ENCODE peak calls at places on chromosome 15, in ten cellular contexts. Y is GDM1; Z is activated T-helper 1 cell treated with anti-CD3 and anti-CD28 coated beads, Interleukin-12 subunit alpha, Interleukin-12 subunit beta, Interleukin-2, Interleukin-4 antibody, amounts not matched to agents 30 ng/mL and 10 ng/mL and 1 ng/mL, durations not matched to agents 14 hours and 24 hours and 36 hours; D is GM23338; X is suprapubic skin; P is RCC 7860; R is GM04503; A is skeletal muscle cell; J is heart right ventricle; W is adipocyte. C is an unnamed sample.

GRCh38 chr15:42154576-42155355 is 1.7 kb downstream of the PLA2G4F start:
- DNase-seq in Y (no peak), Z (no peak), D (no peak), X (no peak), P (peak; percentile 49), R (no peak), A (no peak), J (no peak), W (no peak), C (no peak)

GRCh38 chr15:70283511-70283910 is 185.8 kb upstream of the TLE3 start:
- DNase-seq in Y (no peak), Z (no peak), D (no peak), X (no peak), P (no peak), R (no peak), A (no peak), J (no peak), W (no peak), C (no peak)

GRCh38 chr15:52171386-52171785 is 19.8 kb downstream of the GNB5 start:
- DNase-seq in Y (no peak), Z (no peak), D (peak; percentile 45), X (no peak), P (no peak), R (no peak), A (no peak), J (no peak), W (peak; percentile 12), C (no peak)

GRCh38 chr15:78034495-78035191 is 42.9 kb downstream of the TBC1D2B start:
- DNase-seq in Y (peak; percentile 49), Z (peak; percentile 79), D (no peak), X (no peak), P (no peak), R (no peak), A (no peak), J (no peak), W (no peak), C (no peak)

GRCh38 chr15:52254331-52254730 is 41.3 kb downstream of the MYO5C start:
- DNase-seq in Y (no peak), Z (no peak), D (peak; percentile 24), X (no peak), P (no peak), R (no peak), A (no peak), J (no peak), W (no peak), C (no peak)

GRCh38 chr15:33377239-33377638 is 66.5 kb downstream of the RYR3 start:
- DNase-seq in Y (no peak), Z (no peak), D (no peak), X (no peak), P (no peak), R (no peak), A (no peak), J (no peak), W (no peak), C (no peak)

GRCh38 chr15:98668566-98669308 is 20.4 kb downstream of the IGF1R start:
- DNase-seq in Y (no peak), Z (peak; percentile 44), D (no peak), X (no peak), P (no peak), R (no peak), A (no peak), J (no peak), W (peak; percentile 60), C (no peak)

GRCh38 chr15:68283401-68283800 is 5.9 kb downstream of the FEM1B start:
- DNase-seq in Y (no peak), Z (no peak), D (no peak), X (no peak), P (no peak), R (no peak), A (no peak), J (no peak), W (no peak), C (no peak)

GRCh38 chr15:79779739-79780138 is 117.1 kb downstream of the MTHFS start:
- DNase-seq in Y (no peak), Z (peak; percentile 20), D (no peak), X (no peak), P (no peak), R (no peak), A (no peak), J (no peak), W (no peak), C (no peak)

GRCh38 chr15:78050851-78051250 is 26.7 kb downstream of the TBC1D2B start:
- DNase-seq in Y (no peak), Z (no peak), D (no peak), X (no peak), P (no peak), R (no peak), A (no peak), J (no peak), W (no peak), C (no peak)

GRCh38 chr15:44999105-44999504 is 23.9 kb upstream of the SORD start:
- DNase-seq in Y (no peak), Z (no peak), D (no peak), X (no peak), P (no peak), R (no peak), A (no peak), J (no peak), W (no peak), C (no peak)

GRCh38 chr15:34055868-34056595 is 17.0 kb upstream of the AVEN start:
- DNase-seq in Y (no peak), Z (no peak), D (no peak), X (no peak), P (peak; percentile 80), R (peak; percentile 64), A (no peak), J (no peak), W (peak; percentile 80), C (no peak)

GRCh38 chr15:77582763-77583162 is 49.9 kb downstream of the LINGO1 start:
- DNase-seq in Y (no peak), Z (no peak), D (no peak), X (no peak), P (no peak), R (no peak), A (no peak), J (no peak), W (no peak), C (no peak)

GRCh38 chr15:45795487-45796069 is 160.7 kb downstream of the SQOR start:
- DNase-seq in Y (peak; percentile 10), Z (no peak), D (peak; percentile 93), X (no peak), P (peak; percentile 37), R (peak; percentile 7), A (no peak), J (no peak), W (peak; percentile 24), C (no peak)

GRCh38 chr15:70853270-70853854 is 595 bp downstream of the LARP6 start:
- DNase-seq in Y (no peak), Z (no peak), D (peak; percentile 85), X (no peak), P (peak; percentile 53), R (no peak), A (no peak), J (peak; percentile 39), W (peak; percentile 80), C (peak; percentile 87)

GRCh38 chr15:101062471-101063171 is 143.5 kb downstream of the LRRK1 start:
- DNase-seq in Y (no peak), Z (no peak), D (peak; percentile 54), X (peak; percentile 35), P (no peak), R (no peak), A (no peak), J (no peak), W (no peak), C (no peak)

GRCh38 chr15:38509152-38509551 is 55.2 kb downstream of the FAM98B start:
- DNase-seq in Y (no peak), Z (no peak), D (no peak), X (no peak), P (no peak), R (no peak), A (no peak), J (no peak), W (no peak), C (no peak)

GRCh38 chr15:69469467-69470191 is 17.0 kb downstream of the RPLP1 start:
- DNase-seq in Y (no peak), Z (no peak), D (no peak), X (peak; percentile 35), P (no peak), R (no peak), A (no peak), J (no peak), W (peak; percentile 52), C (no peak)

GRCh38 chr15:89444855-89445254 is 51.5 kb downstream of the RHCG start:
- DNase-seq in Y (no peak), Z (no peak), D (peak; percentile 53), X (no peak), P (no peak), R (no peak), A (no peak), J (no peak), W (no peak), C (no peak)

GRCh38 chr15:25136119-25136518 is 181.3 kb downstream of the SNRPN start:
- DNase-seq in Y (no peak), Z (no peak), D (peak; percentile 81), X (no peak), P (no peak), R (no peak), A (no peak), J (no peak), W (peak; percentile 30), C (no peak)

GRCh38 chr15:58026051-58026450 is 39.5 kb downstream of the ALDH1A2 start:
- DNase-seq in Y (no peak), Z (no peak), D (no peak), X (no peak), P (no peak), R (no peak), A (no peak), J (no peak), W (no peak), C (no peak)